ENCODE peak calls at places on chromosomes 2 and 18, in five cellular contexts. A is small intestine, U is AG04449, P is astrocyte, K is mammary epithelial cell. S is an unnamed sample.

GRCh38 chr2:107936427-107937359 is 49.6 kb upstream of the SLC5A7 start:
- DNase-seq in U (no peak), A (peak), P (no peak), K (no peak), S (no peak)

GRCh38 chr18:61435064-61435652 is 101.9 kb downstream of the CDH20 start:
- DNase-seq in P (no peak), U (no peak), K (no peak), A (peak), S (no peak)

GRCh38 chr2:44005831-44006230 is 10.0 kb upstream of the LRPPRC start:
- DNase-seq in U (peak), A (no peak), K (peak), P (peak), S (no peak)

GRCh38 chr2:229133155-229133772 is 137.8 kb downstream of the PID1 start:
- DNase-seq in P (peak), K (peak), A (peak), U (no peak), S (peak)

GRCh38 chr2:187553908-187554703 is at the start of gene TFPI:
- DNase-seq in P (peak), A (peak), K (no peak), U (no peak), S (peak)

GRCh38 chr18:58057291-58057965 is 13.4 kb downstream of the NEDD4L start:
- DNase-seq in K (peak), P (no peak), A (no peak), U (no peak), S (no peak)

GRCh38 chr18:47928466-47928865 is 2.0 kb downstream of the SMAD2 start:
- DNase-seq in K (peak), A (peak), U (no peak), P (peak), S (no peak)

GRCh38 chr18:53756607-53756972 is 467.9 kb downstream of the MBD2 start:
- DNase-seq in U (no peak), K (no peak), A (no peak), P (no peak), S (no peak)

GRCh38 chr18:50870138-50870845 is 8.6 kb upstream of the ME2 start:
- DNase-seq in A (no peak), P (peak), U (no peak), K (peak), S (no peak)

GRCh38 chr2:35421485-35421884 is 934.1 kb upstream of the CRIM1 start:
- DNase-seq in K (no peak), A (no peak), U (no peak), P (no peak), S (no peak)

GRCh38 chr2:56191617-56192016 is 7.8 kb downstream of the CCDC85A start:
- DNase-seq in U (no peak), K (peak), A (peak), P (peak), S (no peak)

GRCh38 chr2:205734436-205734835 is 52.1 kb downstream of the NRP2 start:
- DNase-seq in U (peak), A (no peak), K (peak), P (peak), S (no peak)

GRCh38 chr2:233831861-233832260 is 22.5 kb downstream of the HJURP start:
- DNase-seq in A (no peak), K (no peak), U (no peak), P (no peak), S (no peak)

GRCh38 chr2:1162768-1163584 is 212.3 kb downstream of the SNTG2 start:
- DNase-seq in A (no peak), U (no peak), K (no peak), P (no peak), S (no peak)

GRCh38 chr2:41966431-41966893 is 81.4 kb upstream of the PKDCC start:
- DNase-seq in U (peak), P (peak), K (peak), A (no peak), S (peak)

GRCh38 chr2:148523315-148523714 is 121.2 kb upstream of the EPC2 start:
- DNase-seq in P (no peak), A (no peak), K (no peak), U (no peak), S (no peak)

GRCh38 chr2:74502720-74503505 is 3.5 kb upstream of the LBX2 start:
- DNase-seq in P (peak), A (peak), U (no peak), K (peak), S (peak)

GRCh38 chr2:166404831-166405568 is 29.3 kb upstream of the SCN9A start:
- DNase-seq in P (peak), K (no peak), A (no peak), U (no peak), S (peak)

GRCh38 chr2:129741623-129742022 is 237.8 kb upstream of the RAB6C start:
- DNase-seq in U (no peak), A (no peak), K (no peak), P (no peak), S (no peak)

GRCh38 chr2:113829270-113829669 is 60.6 kb upstream of the ACTR3 start:
- DNase-seq in P (no peak), A (no peak), K (no peak), U (no peak), S (no peak)

GRCh38 chr18:14174706-14175085 is 42.5 kb upstream of the ZNF519 start:
- DNase-seq in U (no peak), A (no peak), P (no peak), K (no peak), S (no peak)

GRCh38 chr2:84451579-84451978 is 7.5 kb downstream of the SUCLG1 start:
- DNase-seq in U (no peak), A (no peak), P (no peak), K (no peak), S (no peak)

GRCh38 chr2:37375721-37376399 is 31.4 kb downstream of the QPCT start:
- DNase-seq in P (no peak), K (no peak), U (no peak), A (no peak), S (no peak)

GRCh38 chr2:37379881-37380296 is 35.5 kb downstream of the QPCT start:
- DNase-seq in K (no peak), A (no peak), P (no peak), U (no peak), S (no peak)

GRCh38 chr2:37378411-37378810 is 34.0 kb downstream of the QPCT start:
- DNase-seq in A (no peak), U (no peak), K (peak), P (peak), S (no peak)

GRCh38 chr2:37377187-37377532 is 32.7 kb downstream of the QPCT start:
- DNase-seq in A (no peak), U (no peak), K (peak), P (peak), S (no peak)

GRCh38 chr2:37376421-37377186 is 32.2 kb downstream of the QPCT start:
- DNase-seq in A (no peak), K (peak), P (peak), U (no peak), S (peak)
- H3K4me3 ChIP-seq in A (no peak), K (no peak), P (peak), U (peak), S (no peak)

DNA sequence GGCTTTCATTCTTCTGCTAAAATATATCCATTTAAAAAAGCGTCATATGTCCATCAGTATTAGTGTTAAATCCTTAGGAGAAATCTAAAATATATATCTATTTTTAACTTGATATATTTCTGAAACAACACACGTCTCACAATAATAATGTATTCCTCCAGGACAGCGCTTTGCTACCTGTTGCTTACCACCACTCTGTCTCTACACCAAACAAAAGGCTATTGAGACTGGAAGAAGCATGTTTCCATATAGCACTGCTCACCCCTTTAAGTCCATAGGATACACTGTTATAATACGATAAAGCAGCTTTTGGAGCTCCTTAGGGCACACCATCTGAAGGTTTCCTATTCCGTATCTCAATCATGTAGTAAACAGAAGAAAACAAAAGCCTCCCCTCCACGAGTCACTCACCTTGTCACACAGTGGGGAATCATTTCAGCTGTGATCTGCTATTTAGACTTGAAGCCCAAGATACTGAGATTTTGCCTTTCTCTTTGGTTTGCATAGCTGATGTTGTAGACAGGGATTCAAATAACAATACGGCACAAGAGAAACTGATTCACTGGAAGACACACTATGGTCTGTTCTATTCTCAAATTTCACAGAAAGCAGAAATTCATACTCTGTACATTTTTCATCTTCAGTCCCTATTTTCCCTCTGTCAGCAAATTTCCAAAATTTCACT is 187.3 kb downstream of the TCF4 start:
- DNase-seq in A (no peak), U (no peak), P (peak), K (no peak), S (no peak)
- H3K4me3 ChIP-seq in A (no peak), U (peak), P (peak), K (no peak), S (peak)

GRCh38 chr2:64459575-64459974 is 5.6 kb downstream of the LGALSL start:
- DNase-seq in K (no peak), P (no peak), A (no peak), U (no peak), S (no peak)
- H3K4me3 ChIP-seq in K (no peak), P (no peak), A (no peak), U (no peak), S (no peak)

GRCh38 chr2:219250044-219250781 is 2.8 kb upstream of the TUBA4B start:
- DNase-seq in P (no peak), K (no peak), U (no peak), A (no peak), S (no peak)

GRCh38 chr2:219252900-219253752 is at the start of gene TUBA4B:
- DNase-seq in A (peak), K (peak), P (peak), U (no peak), S (no peak)

GRCh38 chr2:219251656-219252055 is 1.4 kb upstream of the TUBA4B start:
- DNase-seq in A (no peak), U (no peak), P (no peak), K (no peak), S (no peak)

GRCh38 chr2:219252570-219252899 is 508 bp upstream of the TUBA4B start:
- DNase-seq in A (peak), P (no peak), K (no peak), U (no peak), S (no peak)

DNA sequence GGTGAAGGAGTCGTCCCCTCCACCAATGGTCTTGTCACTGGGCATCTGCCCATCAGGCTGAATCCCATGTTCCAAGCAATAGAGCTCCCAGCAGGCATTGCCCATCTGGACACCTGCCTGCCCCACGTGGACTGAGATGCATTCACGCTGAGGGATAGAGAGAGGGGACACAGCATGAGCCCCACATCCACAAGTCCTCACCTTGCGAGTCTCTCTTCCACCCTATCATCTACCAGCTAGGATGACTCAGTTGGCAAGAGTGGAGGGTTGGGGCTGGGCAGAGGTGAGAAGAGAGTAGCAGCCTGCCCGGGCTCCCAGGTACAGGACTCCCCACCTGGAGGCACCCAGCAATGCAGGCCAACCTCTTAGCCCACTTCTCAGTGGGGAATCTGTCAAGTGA is 959 bp upstream of the TUBA4B start:
- DNase-seq in U (no peak), A (peak), P (no peak), K (peak), S (no peak)
- H3K4me3 ChIP-seq in U (no peak), A (peak), P (no peak), K (peak), S (peak)

DNA sequence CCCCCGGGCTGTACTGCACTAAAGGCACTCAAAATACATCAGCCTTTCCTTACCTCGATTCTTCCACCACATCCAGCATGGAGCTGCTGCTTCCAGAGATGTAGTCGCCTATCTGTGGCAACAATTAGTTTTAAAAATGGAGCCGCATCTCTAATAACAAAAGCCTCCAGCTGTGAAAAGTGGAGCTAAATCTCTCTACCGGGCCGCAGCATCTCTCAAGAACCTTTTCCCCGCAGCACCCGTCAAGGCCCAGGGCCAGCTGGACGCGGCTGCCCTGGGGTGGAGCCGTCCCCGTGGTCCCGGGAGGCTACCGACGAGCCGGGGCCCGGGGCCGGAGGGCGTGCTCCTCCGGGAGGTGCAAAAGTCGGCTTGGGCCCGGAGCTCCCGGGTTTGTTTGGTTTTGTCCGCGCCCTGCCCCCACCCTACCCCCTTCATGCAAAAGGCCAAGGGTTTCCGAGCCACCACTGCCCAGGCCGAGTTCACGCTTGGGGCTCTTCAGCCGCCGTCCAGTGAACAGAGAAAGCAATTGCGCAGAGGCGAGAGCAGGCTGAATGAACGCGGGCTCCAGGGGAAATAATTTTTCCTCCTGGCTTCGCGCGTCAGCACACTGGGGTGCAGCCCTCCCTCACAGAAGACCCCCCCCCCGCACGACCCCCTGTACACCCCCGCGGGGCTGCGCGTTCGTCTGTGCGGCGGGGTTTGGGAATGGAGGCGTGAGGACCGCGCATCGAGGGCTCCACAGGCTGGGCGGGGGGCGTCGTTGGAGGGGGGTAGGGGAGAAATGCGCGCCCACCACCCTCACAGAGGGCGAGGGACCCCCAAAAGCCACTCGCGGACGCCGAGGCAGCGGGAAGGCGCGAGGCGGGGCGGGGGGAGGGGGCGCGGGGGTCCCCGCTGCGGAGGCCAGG is 554 bp upstream of the GREB1L start:
- DNase-seq in P (no peak), A (no peak), U (no peak), K (no peak), S (no peak)
- H3K4me3 ChIP-seq in P (peak), A (no peak), U (peak), K (peak), S (peak)

DNA sequence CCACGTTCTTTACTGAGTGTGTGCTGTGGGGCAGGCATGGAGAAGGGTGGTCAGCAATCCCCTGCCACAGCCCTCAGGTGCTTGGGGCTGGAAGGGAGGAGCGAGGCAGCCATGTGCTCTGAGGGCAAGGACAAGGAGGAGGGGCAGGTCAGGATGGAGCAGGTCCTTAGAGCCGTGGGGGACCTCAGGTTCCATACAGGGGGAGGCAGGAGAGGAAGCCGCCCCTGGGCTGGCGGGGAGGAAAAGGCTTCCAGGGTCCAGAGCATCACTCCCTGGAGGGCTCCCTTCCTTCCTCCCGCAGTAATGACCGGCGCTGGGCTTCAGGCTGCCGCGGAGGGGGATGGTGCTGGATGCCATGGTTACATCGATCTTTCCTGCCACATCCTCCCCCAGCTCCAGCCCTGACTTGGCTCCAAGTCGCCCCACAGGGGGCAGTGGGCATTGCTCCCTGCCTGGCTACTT is 6.6 kb downstream of the GAREM2 start:
- DNase-seq in P (no peak), A (no peak), U (no peak), K (no peak), S (no peak)
- H3K4me3 ChIP-seq in P (peak), A (no peak), U (peak), K (no peak), S (peak)

DNA sequence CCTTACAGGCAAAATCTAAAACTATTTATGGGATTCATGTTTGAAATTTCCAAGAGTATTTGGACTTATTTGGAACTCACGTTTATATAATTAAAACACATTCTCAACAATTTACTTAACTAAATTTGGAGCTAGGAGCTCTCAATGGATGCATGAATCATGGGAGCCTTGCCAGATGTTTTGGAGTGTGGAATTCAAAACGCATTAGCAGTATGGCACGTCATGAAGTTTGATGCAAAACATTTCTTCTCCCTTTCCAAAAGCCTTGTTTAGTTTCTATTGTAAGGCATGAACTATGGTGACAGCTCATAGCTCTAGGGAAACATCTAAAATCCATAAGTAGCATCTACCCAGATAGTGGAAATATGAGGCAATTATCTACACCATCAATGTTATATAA is 701.6 kb downstream of the SATB2 start:
- DNase-seq in K (no peak), A (no peak), P (peak), U (peak), S (peak)
- H3K4me3 ChIP-seq in K (no peak), A (no peak), P (no peak), U (no peak), S (no peak)

DNA sequence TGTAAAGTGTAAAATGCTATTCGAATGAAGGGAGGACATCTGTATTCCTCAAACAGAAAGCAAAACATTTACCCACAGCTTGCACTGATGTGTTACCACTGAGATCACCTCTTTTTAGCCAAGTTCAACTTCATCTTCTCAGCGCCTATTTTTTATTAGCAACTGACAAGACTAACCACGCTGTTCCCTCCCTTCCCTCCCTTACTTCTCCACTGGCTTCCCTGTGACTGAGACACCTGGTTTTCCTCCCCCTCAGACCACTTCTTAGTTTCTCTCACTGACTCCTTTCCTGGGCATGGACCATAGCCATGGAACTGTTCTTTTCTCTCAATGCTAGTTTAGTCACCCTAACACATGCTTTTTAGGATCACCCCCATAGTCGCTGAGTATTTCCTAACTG is 3.3 kb downstream of the L3MBTL4 start:
- DNase-seq in A (no peak), P (no peak), K (no peak), U (no peak), S (no peak)
- H3K4me3 ChIP-seq in A (no peak), P (no peak), K (no peak), U (no peak), S (no peak)

DNA sequence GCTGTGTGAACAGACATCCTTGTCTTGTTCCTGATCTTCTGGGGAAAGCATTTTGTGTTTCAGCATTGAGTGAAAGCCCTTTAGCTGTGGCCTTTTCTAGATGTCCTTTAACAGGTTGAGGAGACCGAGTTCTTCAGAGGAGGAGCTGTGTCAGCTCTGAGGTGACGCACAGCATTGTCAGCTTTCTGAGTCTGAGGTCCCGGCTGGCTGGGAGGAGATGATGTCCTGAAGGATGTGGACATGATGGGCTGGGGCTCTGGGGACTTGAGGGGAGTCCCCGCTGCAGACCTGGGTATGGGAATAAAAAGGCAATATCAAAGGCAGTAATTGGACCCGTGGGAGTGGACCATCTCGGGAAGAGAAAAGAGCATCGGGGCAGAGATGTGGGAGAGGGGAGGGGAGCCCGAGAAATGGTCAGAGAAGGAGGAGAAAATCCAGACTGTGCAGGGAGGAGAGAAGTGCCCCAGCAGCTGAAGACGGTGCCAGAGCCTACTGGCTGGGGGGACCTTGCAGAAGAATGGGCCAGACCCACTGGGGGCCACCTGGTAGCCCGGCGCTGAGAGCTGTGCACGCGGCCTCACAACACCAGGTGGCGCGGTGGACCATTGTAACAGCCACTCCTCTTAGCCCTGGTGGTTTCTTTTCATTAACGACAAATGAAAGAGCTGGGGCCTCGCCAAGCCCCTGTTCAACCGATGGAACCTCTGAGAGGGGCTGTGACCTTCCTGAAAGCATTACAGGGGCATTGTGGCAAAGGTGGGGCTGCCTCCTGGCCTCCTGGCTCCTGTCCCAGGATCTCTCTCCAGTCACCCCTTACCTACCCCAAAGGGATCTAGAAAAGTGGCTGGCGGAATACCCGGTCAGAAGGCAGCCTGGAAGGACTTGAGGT is 61.6 kb downstream of the ST3GAL5 start:
- DNase-seq in A (peak), K (peak), P (no peak), U (no peak), S (no peak)
- H3K4me3 ChIP-seq in A (no peak), K (no peak), P (no peak), U (no peak), S (no peak)

S was measured in HFF-Myc.